ENCODE peak calls at places on chromosomes 6 and 20, in eight cellular contexts. G is heart left ventricle, M is neural progenitor cell, K is OCI-LY7, B is left lung, W is esophagus squamous epithelium, Y is adrenal gland, E is tibial nerve. T is an unnamed sample.
A peak's percentile ranks its signal among the peaks of the same experiment; 100 is the strongest.

GRCh38 chr6:30129270-30129669 is 6.7 kb upstream of the TRIM40 start:
- DNase-seq in G (no peak), M (no peak), K (no peak), B (no peak), W (no peak), Y (no peak), E (no peak), T (no peak)

GRCh38 chr20:4091332-4092135 is 76.2 kb upstream of the RNF24 start:
- DNase-seq in G (peak; percentile 53), M (peak; percentile 77), K (peak; percentile 29), B (peak; percentile 89), W (no peak), Y (peak; percentile 60), E (peak; percentile 52), T (peak; percentile 64)

GRCh38 chr6:1070085-1070521 is 241.8 kb upstream of the FOXQ1 start:
- DNase-seq in G (peak; percentile 33), M (no peak), K (no peak), B (no peak), W (no peak), Y (no peak), E (no peak), T (no peak)

GRCh38 chr20:53652090-53652858 is 58.6 kb upstream of the ZNF217 start:
- DNase-seq in G (no peak), M (no peak), K (peak; percentile 77), B (no peak), W (no peak), Y (no peak), E (no peak), T (no peak)

GRCh38 chr6:129599467-129599866 is 110.5 kb downstream of the ARHGAP18 start:
- DNase-seq in G (no peak), M (no peak), K (no peak), B (no peak), W (no peak), Y (no peak), E (no peak), T (no peak)

GRCh38 chr6:159874475-159874874 is 16.3 kb upstream of the MAS1 start:
- DNase-seq in G (peak; percentile 57), M (no peak), K (no peak), B (no peak), W (no peak), Y (no peak), E (peak; percentile 15), T (peak; percentile 24)

GRCh38 chr6:39892490-39893129 is 41.7 kb downstream of the MOCS1 start:
- DNase-seq in G (peak; percentile 64), M (peak; percentile 72), K (peak; percentile 48), B (peak; percentile 88), W (no peak), Y (peak; percentile 67), E (peak; percentile 66), T (peak; percentile 67)

GRCh38 chr20:4578375-4578774 is 143.3 kb upstream of the PRND start:
- DNase-seq in G (no peak), M (no peak), K (no peak), B (no peak), W (no peak), Y (no peak), E (no peak), T (no peak)

GRCh38 chr6:12324096-12324495 is 33.9 kb downstream of the EDN1 start:
- DNase-seq in G (no peak), M (no peak), K (no peak), B (no peak), W (no peak), Y (no peak), E (no peak), T (no peak)

GRCh38 chr6:32825966-32826365 is 9.2 kb upstream of the HLA-DOB start:
- DNase-seq in G (no peak), M (peak; percentile 59), K (no peak), B (no peak), W (no peak), Y (no peak), E (peak; percentile 39), T (no peak)

GRCh38 chr6:3287308-3287707 is 28.6 kb downstream of the PSMG4 start:
- DNase-seq in G (no peak), M (no peak), K (no peak), B (no peak), W (no peak), Y (no peak), E (no peak), T (peak; percentile 28)

GRCh38 chr20:40390654-40391053 is 298.4 kb downstream of the MAFB start:
- DNase-seq in G (no peak), M (no peak), K (no peak), B (no peak), W (no peak), Y (no peak), E (no peak), T (no peak)

GRCh38 chr20:56205350-56205749 is 43.2 kb upstream of the MC3R start:
- DNase-seq in G (no peak), M (no peak), K (no peak), B (no peak), W (no peak), Y (no peak), E (no peak), T (no peak)

GRCh38 chr6:13846841-13847240 is 32.5 kb upstream of the MCUR1 start:
- DNase-seq in G (no peak), M (peak; percentile 61), K (no peak), B (peak; percentile 20), W (no peak), Y (no peak), E (no peak), T (no peak)

DNA sequence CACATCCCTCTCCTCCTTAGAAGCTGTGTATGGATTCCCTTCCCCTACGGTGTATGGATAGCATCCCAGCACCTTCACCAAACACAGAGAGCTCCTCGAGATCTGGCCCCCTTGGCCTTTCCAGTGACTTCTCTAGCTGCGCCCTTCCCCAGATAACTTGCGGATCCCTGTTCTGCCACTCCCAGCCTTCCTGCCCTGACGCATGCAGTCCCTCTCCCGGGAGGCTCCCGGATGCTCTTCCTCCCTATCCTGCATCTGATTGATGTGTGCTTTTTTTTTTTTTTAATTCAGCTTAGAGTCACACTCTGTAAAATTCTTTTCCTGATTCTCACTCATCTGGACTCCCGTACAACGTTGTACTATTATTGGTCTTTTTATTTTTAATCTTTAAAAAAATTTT is 44.8 kb downstream of the GCNT2 start:
- DNase-seq in G (no peak), M (no peak), K (no peak), B (no peak), W (no peak), Y (peak; percentile 17), E (no peak), T (no peak)
- H3K4me3 ChIP-seq in G (no peak overlapping the region), M (no peak overlapping the region), K (no peak overlapping the region), B (no peak overlapping the region), W (no peak overlapping the region), Y (no peak overlapping the region), E (no peak overlapping the region), T (no peak overlapping the region)

DNA sequence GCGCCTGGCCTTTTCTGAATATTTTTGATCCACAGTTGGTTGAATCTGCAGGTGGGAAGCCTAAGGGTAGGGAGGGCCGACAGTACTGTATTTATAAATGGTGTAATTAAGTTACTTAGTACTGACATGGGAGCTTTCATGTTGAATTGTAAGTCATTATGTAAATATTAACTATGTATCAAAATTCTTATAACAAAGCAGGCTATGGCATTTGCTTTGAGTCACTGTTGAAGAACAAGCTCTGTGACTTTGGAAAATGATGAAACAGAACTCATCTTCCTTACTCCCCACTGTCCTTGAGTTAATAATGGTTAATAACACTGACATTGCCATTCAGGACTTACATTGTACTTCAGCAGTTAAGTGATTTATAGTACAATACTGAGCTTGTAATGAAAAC is 63.0 kb upstream of the TXNDC5 start:
- DNase-seq in G (no peak), M (no peak), K (no peak), B (no peak), W (no peak), Y (no peak), E (no peak), T (no peak)
- H3K27ac ChIP-seq in G (no peak overlapping the region), M (no peak overlapping the region), K (no peak overlapping the region), B (no peak overlapping the region), W (no peak overlapping the region), Y (no peak overlapping the region), E (no peak overlapping the region), T (no peak overlapping the region)

DNA sequence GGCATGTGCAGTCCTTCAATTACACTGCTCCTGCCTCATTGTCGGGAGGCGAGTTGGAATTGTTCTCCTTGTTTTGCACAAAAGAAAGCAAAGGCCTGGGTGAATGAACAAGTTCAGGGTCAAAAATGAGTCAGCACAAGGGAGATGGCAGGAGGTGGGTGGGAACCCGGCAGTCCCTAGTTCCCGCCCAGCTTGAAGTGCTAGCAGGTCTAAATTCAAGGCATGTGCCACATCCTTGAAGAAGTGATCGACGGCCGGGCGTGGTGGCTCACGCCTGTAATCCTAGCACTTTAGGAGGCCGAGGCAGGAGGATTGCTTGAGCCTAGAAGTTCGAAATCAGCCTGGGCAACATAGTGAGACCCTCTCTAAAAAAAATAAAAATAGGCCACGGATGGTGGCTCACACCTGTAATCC is 34.3 kb upstream of the PTPN1 start:
- DNase-seq in G (no peak), M (no peak), K (no peak), B (no peak), W (no peak), Y (peak; percentile 85), E (no peak), T (no peak)
- H3K4me1 ChIP-seq in G (peaks cover 8% of the 10 kb centered on the region), M (no peaks in the 10 kb centered on the region), K (no peaks in the 10 kb centered on the region), B (peaks cover 36% of the 10 kb centered on the region), W (peaks cover 42% of the 10 kb centered on the region), Y (peaks cover 36% of the 10 kb centered on the region), E (no peaks in the 10 kb centered on the region), T (no peaks in the 10 kb centered on the region)

DNA sequence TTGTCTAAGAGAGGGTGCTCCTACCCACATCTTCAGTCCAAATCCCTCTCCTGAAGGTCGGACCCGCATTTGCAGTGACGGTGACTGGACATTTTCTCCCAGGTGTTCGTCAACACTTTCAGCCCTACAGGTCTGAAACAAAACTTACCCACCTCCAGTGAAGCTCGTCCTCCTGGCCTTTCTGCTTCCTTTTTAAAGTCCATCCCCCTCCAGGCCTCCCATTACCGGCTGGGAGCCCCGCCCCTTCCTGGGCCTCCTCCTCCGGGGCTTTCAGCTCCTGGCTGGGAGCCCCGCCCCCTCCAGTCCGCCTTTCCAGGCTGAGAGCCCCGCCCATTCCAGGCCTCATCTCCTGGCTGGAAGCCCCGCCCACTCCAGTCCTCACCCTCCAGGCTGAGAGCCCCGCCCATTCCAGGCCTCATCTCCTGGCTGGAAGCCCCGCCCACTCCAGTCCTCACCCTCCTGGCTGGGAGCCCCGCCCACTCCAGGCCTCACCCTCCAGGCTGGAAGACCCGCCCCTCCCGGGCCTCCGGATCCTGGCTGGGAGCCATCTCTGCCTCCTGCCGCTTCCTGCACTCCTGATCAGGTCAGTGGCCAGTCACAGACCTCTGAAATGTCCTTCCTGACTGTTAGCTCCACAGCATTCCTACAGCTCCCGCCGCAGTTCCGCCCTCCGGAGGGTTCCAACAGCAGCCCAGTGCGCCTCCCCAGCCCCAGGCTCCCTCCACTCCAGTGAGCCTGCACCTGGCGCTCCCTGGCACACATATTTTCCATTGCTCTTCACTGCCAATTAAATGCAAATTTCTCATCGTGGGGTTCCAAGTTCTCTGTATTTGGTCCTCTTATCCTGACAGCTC is 98.5 kb downstream of the LY86 start:
- DNase-seq in G (peak; percentile 96), M (peak; percentile 98), K (peak; percentile 97), B (peak; percentile 99), W (peak; percentile 45), Y (peak; percentile 98), E (no peak), T (peak; percentile 83)
- H3K4me3 ChIP-seq in G (peak overlapping the region; percentile 27), M (peak overlapping the region; percentile 40), K (peak overlapping the region; percentile 82), B (peak overlapping the region; percentile 10), W (peak overlapping the region; percentile 36), Y (no peak overlapping the region), E (peak overlapping the region; percentile 9), T (no peak overlapping the region)